ENCODE peak calls at places on chromosome 1, in nine cellular contexts. Q, S, A, I, O, T, N, L and V are unnamed samples.

GRCh38 chr1:78836736-78837135 is 169.8 kb downstream of the ADGRL4 start:
- DNase-seq in Q (no peak), S (no peak), A (peak; percentile 13), I (no peak), O (no peak), T (no peak), N (no peak), L (no peak), V (no peak)

GRCh38 chr1:15835205-15835740 is 12.2 kb upstream of the SPEN start:
- DNase-seq in Q (no peak), S (no peak), A (no peak), I (no peak), O (no peak), T (no peak), N (no peak), L (no peak), V (no peak)

GRCh38 chr1:103160281-103160680 is 52.0 kb upstream of the COL11A1 start:
- DNase-seq in Q (no peak), S (no peak), A (no peak), I (no peak), O (no peak), T (no peak), N (no peak), L (peak; percentile 38), V (no peak)

GRCh38 chr1:45116340-45116739 is 90.1 kb downstream of the ZSWIM5 start:
- DNase-seq in Q (no peak), S (no peak), A (no peak), I (no peak), O (no peak), T (no peak), N (no peak), L (no peak), V (no peak)

GRCh38 chr1:204408074-204408507 is 3.5 kb downstream of the PPP1R15B start:
- DNase-seq in Q (peak; percentile 82), S (peak; percentile 86), A (peak; percentile 78), I (no peak), O (no peak), T (peak; percentile 57), N (peak; percentile 22), L (peak; percentile 78), V (no peak)

GRCh38 chr1:24152631-24153494 is 9.9 kb upstream of the IL22RA1 start:
- DNase-seq in Q (no peak), S (no peak), A (no peak), I (no peak), O (no peak), T (no peak), N (no peak), L (no peak), V (no peak)

GRCh38 chr1:170789063-170789462 is 125.1 kb downstream of the PRRX1 start:
- DNase-seq in Q (no peak), S (no peak), A (no peak), I (no peak), O (no peak), T (no peak), N (no peak), L (no peak), V (no peak)

GRCh38 chr1:6822530-6823359 is 37.5 kb downstream of the CAMTA1 start:
- DNase-seq in Q (no peak), S (no peak), A (no peak), I (no peak), O (no peak), T (peak; percentile 60), N (no peak), L (no peak), V (no peak)

GRCh38 chr1:115672224-115673009 is 30.6 kb downstream of the VANGL1 start:
- DNase-seq in Q (no peak), S (no peak), A (no peak), I (no peak), O (no peak), T (no peak), N (no peak), L (no peak), V (no peak)

GRCh38 chr1:218460367-218460766 is 115.2 kb downstream of the TGFB2 start:
- DNase-seq in Q (peak; percentile 89), S (no peak), A (peak; percentile 55), I (no peak), O (no peak), T (peak; percentile 16), N (peak; percentile 85), L (peak; percentile 92), V (no peak)

GRCh38 chr1:29504709-29505410 is 268.5 kb downstream of the PTPRU start:
- DNase-seq in Q (no peak), S (no peak), A (no peak), I (no peak), O (peak; percentile 70), T (no peak), N (no peak), L (no peak), V (no peak)

GRCh38 chr1:71733121-71733520 is 549.2 kb downstream of the NEGR1 start:
- DNase-seq in Q (no peak), S (no peak), A (no peak), I (no peak), O (no peak), T (no peak), N (no peak), L (no peak), V (no peak)

GRCh38 chr1:233421293-233421692 is 93.8 kb downstream of the MAP3K21 start:
- DNase-seq in Q (no peak), S (no peak), A (no peak), I (no peak), O (no peak), T (no peak), N (no peak), L (no peak), V (no peak)

GRCh38 chr1:233427907-233428306 is 100.4 kb downstream of the MAP3K21 start:
- DNase-seq in Q (no peak), S (no peak), A (no peak), I (no peak), O (no peak), T (no peak), N (no peak), L (no peak), V (no peak)

DNA sequence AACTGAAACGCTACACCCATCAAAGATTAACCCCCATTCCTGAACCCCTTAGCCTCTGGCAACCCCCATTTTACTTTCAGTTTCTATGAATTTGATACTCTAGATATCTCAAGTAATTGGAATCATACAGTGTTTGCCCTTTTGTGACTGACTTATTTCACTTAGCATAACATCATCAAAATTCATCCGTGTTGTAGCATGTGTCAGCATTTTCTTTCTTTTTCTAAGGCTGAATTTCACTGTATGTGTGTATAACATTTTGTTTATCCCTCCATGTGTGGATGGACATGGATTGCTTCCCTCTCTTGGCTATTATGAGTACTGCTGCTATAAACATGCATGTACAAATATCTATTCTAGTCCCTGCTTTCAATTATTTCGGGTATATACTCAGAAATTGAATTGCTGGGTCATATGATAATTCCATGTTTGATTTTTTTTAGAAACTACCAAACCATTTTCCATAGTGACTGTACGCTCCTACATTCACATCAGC is 97.3 kb downstream of the MAP3K21 start:
- DNase-seq in Q (no peak), S (no peak), A (peak; percentile 7), I (no peak), O (no peak), T (no peak), N (no peak), L (no peak), V (no peak)
- TF ChIP-seq CTCF in Q (peak; percentile 32), S (no peak), A (peak; percentile 20), I (peak; percentile 34), O (no peak), T (peak; percentile 20), N (no peak), L (peak; percentile 18), V (no peak)

DNA sequence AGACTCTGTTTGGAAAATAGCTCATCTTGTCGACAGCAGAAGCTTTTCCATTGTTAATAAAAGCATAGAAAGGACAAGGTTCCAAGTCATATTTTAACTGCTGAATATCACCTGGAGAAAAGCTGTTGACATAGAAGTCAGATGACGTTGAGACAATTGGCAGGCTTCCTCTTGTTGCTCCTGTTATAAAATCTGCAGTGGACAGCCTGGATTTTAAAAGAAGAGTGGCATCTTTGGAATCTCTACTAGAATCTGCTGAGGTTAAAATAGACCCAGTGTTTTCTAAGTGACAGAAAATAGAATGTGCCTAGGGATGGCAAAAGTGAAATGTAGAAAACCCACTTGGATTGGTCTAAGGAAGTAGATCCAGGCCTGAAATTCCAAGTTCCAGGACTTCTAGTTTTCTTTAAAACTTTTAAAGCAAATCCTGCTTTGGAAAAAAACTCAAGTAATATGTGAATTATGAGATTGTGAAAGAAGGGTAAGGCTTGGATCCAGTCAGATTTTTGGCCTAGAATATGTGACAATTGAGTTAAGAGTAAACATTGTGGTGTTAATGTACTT is 53.6 kb upstream of the NEXN start:
- DNase-seq in Q (no peak), S (peak; percentile 82), A (peak; percentile 85), I (no peak), O (no peak), T (peak; percentile 31), N (peak; percentile 60), L (peak; percentile 66), V (peak; percentile 14)
- TF ChIP-seq CTCF in Q (no peak), S (no peak), A (no peak), I (no peak), O (no peak), T (no peak), N (no peak), L (no peak), V (no peak)

GRCh38 chr1:40612345-40612831 is 53.1 kb downstream of the RIMS3 start:
- DNase-seq in Q (peak; percentile 45), S (peak; percentile 59), A (peak; percentile 65), I (peak; percentile 73), O (no peak), T (peak; percentile 81), N (peak; percentile 60), L (peak; percentile 62), V (no peak)

GRCh38 chr1:40606160-40606559 is 59.3 kb downstream of the RIMS3 start:
- DNase-seq in Q (no peak), S (no peak), A (no peak), I (no peak), O (no peak), T (no peak), N (no peak), L (no peak), V (no peak)

GRCh38 chr1:40607921-40608320 is 57.6 kb downstream of the RIMS3 start:
- DNase-seq in Q (no peak), S (no peak), A (no peak), I (no peak), O (no peak), T (no peak), N (no peak), L (no peak), V (no peak)

GRCh38 chr1:40606978-40607377 is 58.5 kb downstream of the RIMS3 start:
- DNase-seq in Q (no peak), S (no peak), A (no peak), I (no peak), O (no peak), T (no peak), N (no peak), L (no peak), V (no peak)

DNA sequence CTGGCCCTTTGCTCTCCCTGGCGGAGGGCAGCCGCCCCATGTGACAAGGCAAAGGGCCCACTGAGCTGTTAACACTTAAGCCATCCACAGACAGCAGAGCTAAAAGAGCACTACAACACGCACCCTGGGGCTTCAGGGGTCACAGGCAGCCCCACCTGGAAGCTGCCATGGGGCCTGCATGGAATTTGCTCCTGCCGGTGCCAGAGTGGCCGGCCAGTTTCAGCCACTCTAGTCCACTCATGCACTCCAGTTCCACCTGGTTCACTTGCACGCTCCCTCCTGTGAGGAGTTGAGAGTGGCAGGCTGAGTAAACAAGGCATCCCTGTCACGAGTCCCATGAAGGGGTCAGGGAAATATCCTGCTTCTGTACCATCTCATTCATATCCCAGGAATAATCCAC is 55.3 kb downstream of the RIMS3 start:
- DNase-seq in Q (no peak), S (no peak), A (no peak), I (no peak), O (no peak), T (no peak), N (no peak), L (no peak), V (no peak)
- TF ChIP-seq CTCF in Q (no peak), S (no peak), A (no peak), I (no peak), O (no peak), T (no peak), N (no peak), L (no peak), V (no peak)

GRCh38 chr1:40371707-40372258 is 1.7 kb upstream of the SMAP2 start:
- DNase-seq in Q (no peak), S (no peak), A (no peak), I (no peak), O (no peak), T (no peak), N (no peak), L (no peak), V (no peak)
- TF ChIP-seq CTCF in Q (no peak), S (no peak), A (no peak), I (no peak), O (no peak), T (no peak), N (no peak), L (no peak), V (no peak)